ENCODE peak calls at places on chromosomes 13 and 19, in nine cellular contexts. One of them, this sample, is unnamed.

GRCh38 chr13:80010286-80010831 is 330.6 kb downstream of the SPRY2 start:
- DNase-seq in left ventricle myocardium inferior: no peak
- DNase-seq in DND-41: no peak
- DNase-seq in GM12878: no peak
- DNase-seq in brain microvascular endothelial cell: no peak
- DNase-seq in thoracic aorta: no peak
- DNase-seq in fibroblast of lung: no peak
- DNase-seq in cardiac fibroblast: no peak
- DNase-seq in GM12865: no peak
- DNase-seq in this sample: no peak

GRCh38 chr13:46496086-46496485 is 56.9 kb upstream of the LRCH1 start:
- DNase-seq in left ventricle myocardium inferior: no peak
- DNase-seq in DND-41: no peak
- DNase-seq in GM12878: no peak
- DNase-seq in brain microvascular endothelial cell: no peak
- DNase-seq in thoracic aorta: no peak
- DNase-seq in fibroblast of lung: no peak
- DNase-seq in cardiac fibroblast: no peak
- DNase-seq in GM12865: no peak
- DNase-seq in this sample: no peak

GRCh38 chr13:77544365-77544764 is 8.9 kb downstream of the SCEL start:
- DNase-seq in left ventricle myocardium inferior: peak; percentile 72
- DNase-seq in DND-41: no peak
- DNase-seq in GM12878: no peak
- DNase-seq in brain microvascular endothelial cell: peak; percentile 46
- DNase-seq in thoracic aorta: no peak
- DNase-seq in fibroblast of lung: peak; percentile 70
- DNase-seq in cardiac fibroblast: peak; percentile 83
- DNase-seq in GM12865: no peak
- DNase-seq in this sample: peak; percentile 48

GRCh38 chr19:35695895-35696422 is 8.4 kb upstream of the ZBTB32 start:
- DNase-seq in left ventricle myocardium inferior: no peak
- DNase-seq in DND-41: no peak
- DNase-seq in GM12878: no peak
- DNase-seq in brain microvascular endothelial cell: no peak
- DNase-seq in thoracic aorta: no peak
- DNase-seq in fibroblast of lung: no peak
- DNase-seq in cardiac fibroblast: no peak
- DNase-seq in GM12865: no peak
- DNase-seq in this sample: no peak

GRCh38 chr19:6677924-6678689 is 8.1 kb upstream of the TNFSF14 start:
- DNase-seq in left ventricle myocardium inferior: no peak
- DNase-seq in DND-41: peak; percentile 10
- DNase-seq in GM12878: no peak
- DNase-seq in brain microvascular endothelial cell: no peak
- DNase-seq in thoracic aorta: no peak
- DNase-seq in fibroblast of lung: no peak
- DNase-seq in cardiac fibroblast: peak; percentile 48
- DNase-seq in GM12865: no peak
- DNase-seq in this sample: no peak

GRCh38 chr13:112567161-112567862 is 20.6 kb downstream of the TUBGCP3 start:
- DNase-seq in left ventricle myocardium inferior: no peak
- DNase-seq in DND-41: no peak
- DNase-seq in GM12878: no peak
- DNase-seq in brain microvascular endothelial cell: no peak
- DNase-seq in thoracic aorta: no peak
- DNase-seq in fibroblast of lung: peak; percentile 19
- DNase-seq in cardiac fibroblast: no peak
- DNase-seq in GM12865: no peak
- DNase-seq in this sample: no peak

GRCh38 chr13:93227280-93227905 is 786 bp downstream of the GPC6 start:
- DNase-seq in left ventricle myocardium inferior: no peak
- DNase-seq in DND-41: no peak
- DNase-seq in GM12878: no peak
- DNase-seq in brain microvascular endothelial cell: peak; percentile 33
- DNase-seq in thoracic aorta: no peak
- DNase-seq in fibroblast of lung: peak; percentile 64
- DNase-seq in cardiac fibroblast: peak; percentile 67
- DNase-seq in GM12865: no peak
- DNase-seq in this sample: no peak

GRCh38 chr19:11496391-11497163 is 9.1 kb downstream of the ZNF653 start:
- DNase-seq in left ventricle myocardium inferior: peak; percentile 64
- DNase-seq in DND-41: peak; percentile 71
- DNase-seq in GM12878: no peak
- DNase-seq in brain microvascular endothelial cell: peak; percentile 84
- DNase-seq in thoracic aorta: peak; percentile 27
- DNase-seq in fibroblast of lung: peak; percentile 73
- DNase-seq in cardiac fibroblast: peak; percentile 85
- DNase-seq in GM12865: peak; percentile 71
- DNase-seq in this sample: peak; percentile 52

GRCh38 chr13:51258612-51259358 is 36.6 kb downstream of the FAM124A start:
- DNase-seq in left ventricle myocardium inferior: no peak
- DNase-seq in DND-41: no peak
- DNase-seq in GM12878: no peak
- DNase-seq in brain microvascular endothelial cell: peak; percentile 18
- DNase-seq in thoracic aorta: no peak
- DNase-seq in fibroblast of lung: no peak
- DNase-seq in cardiac fibroblast: no peak
- DNase-seq in GM12865: no peak
- DNase-seq in this sample: no peak

GRCh38 chr19:40433391-40434216 is 7.8 kb upstream of the SERTAD1 start:
- DNase-seq in left ventricle myocardium inferior: peak; percentile 89
- DNase-seq in DND-41: peak; percentile 66
- DNase-seq in GM12878: no peak
- DNase-seq in brain microvascular endothelial cell: peak; percentile 74
- DNase-seq in thoracic aorta: peak; percentile 52
- DNase-seq in fibroblast of lung: peak; percentile 91
- DNase-seq in cardiac fibroblast: peak; percentile 97
- DNase-seq in GM12865: peak; percentile 82
- DNase-seq in this sample: peak; percentile 65

GRCh38 chr19:33745297-33745696 is 51.4 kb upstream of the KCTD15 start:
- DNase-seq in left ventricle myocardium inferior: no peak
- DNase-seq in DND-41: no peak
- DNase-seq in GM12878: no peak
- DNase-seq in brain microvascular endothelial cell: no peak
- DNase-seq in thoracic aorta: no peak
- DNase-seq in fibroblast of lung: no peak
- DNase-seq in cardiac fibroblast: no peak
- DNase-seq in GM12865: no peak
- DNase-seq in this sample: no peak

GRCh38 chr13:107348931-107349330 is 781.0 kb upstream of the ARGLU1 start:
- DNase-seq in left ventricle myocardium inferior: no peak
- DNase-seq in DND-41: no peak
- DNase-seq in GM12878: no peak
- DNase-seq in brain microvascular endothelial cell: no peak
- DNase-seq in thoracic aorta: no peak
- DNase-seq in fibroblast of lung: peak; percentile 23
- DNase-seq in cardiac fibroblast: peak; percentile 40
- DNase-seq in GM12865: no peak
- DNase-seq in this sample: no peak

GRCh38 chr19:29495091-29495490 is 30.7 kb upstream of the VSTM2B start:
- DNase-seq in left ventricle myocardium inferior: no peak
- DNase-seq in DND-41: no peak
- DNase-seq in GM12878: no peak
- DNase-seq in brain microvascular endothelial cell: no peak
- DNase-seq in thoracic aorta: no peak
- DNase-seq in fibroblast of lung: no peak
- DNase-seq in cardiac fibroblast: no peak
- DNase-seq in GM12865: no peak
- DNase-seq in this sample: no peak

GRCh38 chr19:39415111-39416046 is 2.9 kb downstream of the PLEKHG2 start:
- DNase-seq in left ventricle myocardium inferior: no peak
- DNase-seq in DND-41: no peak
- DNase-seq in GM12878: no peak
- DNase-seq in brain microvascular endothelial cell: no peak
- DNase-seq in thoracic aorta: no peak
- DNase-seq in fibroblast of lung: no peak
- DNase-seq in cardiac fibroblast: no peak
- DNase-seq in GM12865: no peak
- DNase-seq in this sample: no peak
- H3K4me3 ChIP-seq in left ventricle myocardium inferior: peak overlapping the region; percentile 87
- H3K4me3 ChIP-seq in DND-41: no peak overlapping the region
- H3K4me3 ChIP-seq in GM12878: peak overlapping the region; percentile 98
- H3K4me3 ChIP-seq in brain microvascular endothelial cell: peak overlapping the region; percentile 91
- H3K4me3 ChIP-seq in thoracic aorta: peak overlapping the region; percentile 94
- H3K4me3 ChIP-seq in fibroblast of lung: peak overlapping the region; percentile 98
- H3K4me3 ChIP-seq in cardiac fibroblast: peak overlapping the region; percentile 87
- H3K4me3 ChIP-seq in GM12865: no peak overlapping the region
- H3K4me3 ChIP-seq in this sample: peak overlapping the region; percentile 97

GRCh38 chr13:98563071-98563470 is 13.8 kb downstream of the STK24 start:
- DNase-seq in left ventricle myocardium inferior: no peak
- DNase-seq in DND-41: peak; percentile 46
- DNase-seq in GM12878: no peak
- DNase-seq in brain microvascular endothelial cell: no peak
- DNase-seq in thoracic aorta: no peak
- DNase-seq in fibroblast of lung: no peak
- DNase-seq in cardiac fibroblast: no peak
- DNase-seq in GM12865: peak; percentile 68
- DNase-seq in this sample: no peak

GRCh38 chr13:98557934-98558630 is 18.8 kb downstream of the STK24 start:
- DNase-seq in left ventricle myocardium inferior: no peak
- DNase-seq in DND-41: no peak
- DNase-seq in GM12878: no peak
- DNase-seq in brain microvascular endothelial cell: peak; percentile 43
- DNase-seq in thoracic aorta: no peak
- DNase-seq in fibroblast of lung: peak; percentile 74
- DNase-seq in cardiac fibroblast: peak; percentile 29
- DNase-seq in GM12865: no peak
- DNase-seq in this sample: no peak

GRCh38 chr13:98556417-98556816 is 20.5 kb downstream of the STK24 start:
- DNase-seq in left ventricle myocardium inferior: no peak
- DNase-seq in DND-41: no peak
- DNase-seq in GM12878: no peak
- DNase-seq in brain microvascular endothelial cell: no peak
- DNase-seq in thoracic aorta: no peak
- DNase-seq in fibroblast of lung: no peak
- DNase-seq in cardiac fibroblast: no peak
- DNase-seq in GM12865: no peak
- DNase-seq in this sample: no peak

GRCh38 chr13:98556968-98557591 is 19.8 kb downstream of the STK24 start:
- DNase-seq in left ventricle myocardium inferior: no peak
- DNase-seq in DND-41: no peak
- DNase-seq in GM12878: no peak
- DNase-seq in brain microvascular endothelial cell: no peak
- DNase-seq in thoracic aorta: no peak
- DNase-seq in fibroblast of lung: peak; percentile 72
- DNase-seq in cardiac fibroblast: no peak
- DNase-seq in GM12865: no peak
- DNase-seq in this sample: no peak
- TF ChIP-seq CTCF in left ventricle myocardium inferior: peak; percentile 10
- TF ChIP-seq CTCF in DND-41: no peak
- TF ChIP-seq CTCF in GM12878: no peak
- TF ChIP-seq CTCF in brain microvascular endothelial cell: peak; percentile 17
- TF ChIP-seq CTCF in thoracic aorta: no peak
- TF ChIP-seq CTCF in fibroblast of lung: no peak
- TF ChIP-seq CTCF in cardiac fibroblast: no peak
- TF ChIP-seq CTCF in GM12865: peak; percentile 1
- TF ChIP-seq CTCF in this sample: no peak

GRCh38 chr13:19117913-19118739 is 63.5 kb downstream of the TUBA3C start:
- DNase-seq in left ventricle myocardium inferior: no peak
- DNase-seq in DND-41: no peak
- DNase-seq in GM12878: no peak
- DNase-seq in brain microvascular endothelial cell: no peak
- DNase-seq in thoracic aorta: no peak
- DNase-seq in fibroblast of lung: no peak
- DNase-seq in cardiac fibroblast: no peak
- DNase-seq in GM12865: no peak
- DNase-seq in this sample: no peak
- H3K4me3 ChIP-seq in left ventricle myocardium inferior: no peak overlapping the region
- H3K4me3 ChIP-seq in DND-41: no peak overlapping the region
- H3K4me3 ChIP-seq in GM12878: no peak overlapping the region
- H3K4me3 ChIP-seq in brain microvascular endothelial cell: no peak overlapping the region
- H3K4me3 ChIP-seq in thoracic aorta: no peak overlapping the region
- H3K4me3 ChIP-seq in fibroblast of lung: no peak overlapping the region
- H3K4me3 ChIP-seq in cardiac fibroblast: no peak overlapping the region
- H3K4me3 ChIP-seq in GM12865: no peak overlapping the region
- H3K4me3 ChIP-seq in this sample: no peak overlapping the region

DNA sequence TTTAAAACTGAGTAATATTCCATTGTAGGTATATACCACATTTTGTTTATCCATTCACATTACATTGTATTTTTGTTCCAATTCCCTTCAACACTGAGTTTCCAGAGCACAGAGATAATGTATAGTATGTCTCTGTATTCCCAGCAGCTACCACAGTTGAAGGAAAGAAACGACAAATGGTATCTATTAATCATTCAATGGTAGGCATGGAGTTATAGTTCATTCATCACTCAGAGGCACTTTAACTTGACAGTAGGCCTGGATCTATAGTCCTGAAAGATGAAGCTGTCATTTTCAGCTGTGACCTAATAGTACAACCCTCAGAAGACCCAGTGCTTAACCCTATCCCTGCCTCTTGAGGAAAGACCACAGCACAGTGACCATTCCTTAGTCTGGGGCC is 163.0 kb upstream of the TMTC4 start:
- DNase-seq in left ventricle myocardium inferior: no peak
- DNase-seq in DND-41: no peak
- DNase-seq in GM12878: no peak
- DNase-seq in brain microvascular endothelial cell: no peak
- DNase-seq in thoracic aorta: no peak
- DNase-seq in fibroblast of lung: no peak
- DNase-seq in cardiac fibroblast: no peak
- DNase-seq in GM12865: no peak
- DNase-seq in this sample: no peak
- TF ChIP-seq CTCF in left ventricle myocardium inferior: no peak
- TF ChIP-seq CTCF in DND-41: no peak
- TF ChIP-seq CTCF in GM12878: no peak
- TF ChIP-seq CTCF in brain microvascular endothelial cell: no peak
- TF ChIP-seq CTCF in thoracic aorta: no peak
- TF ChIP-seq CTCF in fibroblast of lung: no peak
- TF ChIP-seq CTCF in cardiac fibroblast: no peak
- TF ChIP-seq CTCF in GM12865: no peak
- TF ChIP-seq CTCF in this sample: no peak

This sample was measured in astrocyte of the cerebellum.